ENCODE peak calls at places on chromosomes 2 and 18, in five cellular contexts. One of them, this sample, is unnamed.

GRCh38 chr18:79508565-79509535 is 113.1 kb downstream of the NFATC1 start:
- DNase-seq in mesothelial cell of epicardium: no peak
- DNase-seq in kidney tubule cell: no peak
- DNase-seq in GM04503: no peak
- DNase-seq in H54: no peak
- DNase-seq in this sample: no peak

GRCh38 chr2:36618381-36618780 is 20.4 kb upstream of the FEZ2 start:
- DNase-seq in kidney tubule cell: peak; percentile 74
- DNase-seq in GM04503: no peak
- DNase-seq in H54: peak; percentile 57
- DNase-seq in mesothelial cell of epicardium: no peak
- DNase-seq in this sample: peak; percentile 15

GRCh38 chr2:153870308-153870707 is 1.4 kb upstream of the GALNT13 start:
- DNase-seq in H54: no peak
- DNase-seq in mesothelial cell of epicardium: no peak
- DNase-seq in GM04503: no peak
- DNase-seq in kidney tubule cell: peak; percentile 28
- DNase-seq in this sample: no peak

GRCh38 chr2:42047488-42048317 is at the start of gene PKDCC:
- DNase-seq in mesothelial cell of epicardium: peak; percentile 81
- DNase-seq in kidney tubule cell: peak; percentile 63
- DNase-seq in GM04503: no peak
- DNase-seq in H54: peak; percentile 95
- DNase-seq in this sample: no peak

GRCh38 chr2:43123486-43123885 is 102.9 kb downstream of the ZFP36L2 start:
- DNase-seq in H54: no peak
- DNase-seq in kidney tubule cell: no peak
- DNase-seq in mesothelial cell of epicardium: no peak
- DNase-seq in GM04503: no peak
- DNase-seq in this sample: no peak

GRCh38 chr2:228763600-228763999 is 507.5 kb downstream of the PID1 start:
- DNase-seq in GM04503: no peak
- DNase-seq in kidney tubule cell: no peak
- DNase-seq in mesothelial cell of epicardium: no peak
- DNase-seq in H54: no peak
- DNase-seq in this sample: no peak

GRCh38 chr18:13550446-13551304 is 175.7 kb downstream of the FAM210A start:
- DNase-seq in GM04503: no peak
- DNase-seq in kidney tubule cell: no peak
- DNase-seq in mesothelial cell of epicardium: no peak
- DNase-seq in H54: no peak
- DNase-seq in this sample: no peak

GRCh38 chr18:52716926-52717325 is 376.9 kb downstream of the DCC start:
- DNase-seq in GM04503: no peak
- DNase-seq in H54: peak; percentile 0
- DNase-seq in mesothelial cell of epicardium: no peak
- DNase-seq in kidney tubule cell: peak; percentile 59
- DNase-seq in this sample: no peak

GRCh38 chr2:110679337-110679707 is 1.5 kb upstream of the BUB1 start:
- DNase-seq in H54: no peak
- DNase-seq in GM04503: no peak
- DNase-seq in kidney tubule cell: no peak
- DNase-seq in mesothelial cell of epicardium: no peak
- DNase-seq in this sample: no peak

GRCh38 chr2:225367482-225367881 is 32.0 kb upstream of the NYAP2 start:
- DNase-seq in H54: no peak
- DNase-seq in GM04503: no peak
- DNase-seq in kidney tubule cell: no peak
- DNase-seq in mesothelial cell of epicardium: no peak
- DNase-seq in this sample: no peak

GRCh38 chr2:180359522-180360282 is 352.6 kb upstream of the CWC22 start:
- DNase-seq in mesothelial cell of epicardium: no peak
- DNase-seq in GM04503: no peak
- DNase-seq in H54: no peak
- DNase-seq in kidney tubule cell: peak; percentile 21
- DNase-seq in this sample: no peak